ENCODE peak calls at places on chromosomes 1 and 21, in five cellular contexts. One of them, this sample, is unnamed.

GRCh38 chr1:78831731-78832360 is 174.7 kb downstream of the ADGRL4 start:
- DNase-seq in GM06990: no peak
- DNase-seq in fibroblast of lung: peak; percentile 83
- DNase-seq in sigmoid colon: no peak
- DNase-seq in epithelial cell of esophagus: peak; percentile 84
- DNase-seq in this sample: peak; percentile 81

GRCh38 chr1:7149080-7149838 is 364.0 kb downstream of the CAMTA1 start:
- DNase-seq in GM06990: no peak
- DNase-seq in fibroblast of lung: peak; percentile 27
- DNase-seq in sigmoid colon: no peak
- DNase-seq in epithelial cell of esophagus: no peak
- DNase-seq in this sample: no peak

GRCh38 chr1:188906921-188907641 is 1570.6 kb downstream of the BRINP3 start:
- DNase-seq in GM06990: no peak
- DNase-seq in fibroblast of lung: no peak
- DNase-seq in sigmoid colon: no peak
- DNase-seq in epithelial cell of esophagus: no peak
- DNase-seq in this sample: no peak

GRCh38 chr1:2821970-2822620 is 20.6 kb upstream of the TTC34 start:
- DNase-seq in GM06990: no peak
- DNase-seq in fibroblast of lung: no peak
- DNase-seq in sigmoid colon: no peak
- DNase-seq in epithelial cell of esophagus: no peak
- DNase-seq in this sample: no peak

GRCh38 chr1:65762081-65762862 is 30.4 kb upstream of the PDE4B start:
- DNase-seq in GM06990: no peak
- DNase-seq in fibroblast of lung: peak; percentile 64
- DNase-seq in sigmoid colon: no peak
- DNase-seq in epithelial cell of esophagus: peak; percentile 53
- DNase-seq in this sample: peak; percentile 68

GRCh38 chr1:6285356-6285755 is 24.5 kb upstream of the GPR153 start:
- DNase-seq in GM06990: no peak
- DNase-seq in fibroblast of lung: no peak
- DNase-seq in sigmoid colon: no peak
- DNase-seq in epithelial cell of esophagus: no peak
- DNase-seq in this sample: no peak

GRCh38 chr1:84698151-84698651 is 7.9 kb upstream of the SSX2IP start:
- DNase-seq in GM06990: no peak
- DNase-seq in fibroblast of lung: peak; percentile 95
- DNase-seq in sigmoid colon: no peak
- DNase-seq in epithelial cell of esophagus: peak; percentile 63
- DNase-seq in this sample: peak; percentile 83

GRCh38 chr1:24745711-24746582 is 700 bp downstream of the CLIC4 start:
- DNase-seq in GM06990: peak; percentile 62
- DNase-seq in fibroblast of lung: peak; percentile 85
- DNase-seq in sigmoid colon: peak; percentile 90
- DNase-seq in epithelial cell of esophagus: peak; percentile 85
- DNase-seq in this sample: no peak

GRCh38 chr1:54390655-54391054 is 15.5 kb downstream of the SSBP3 start:
- DNase-seq in GM06990: no peak
- DNase-seq in fibroblast of lung: no peak
- DNase-seq in sigmoid colon: no peak
- DNase-seq in epithelial cell of esophagus: no peak
- DNase-seq in this sample: no peak

GRCh38 chr21:42747267-42747701 is 93.9 kb downstream of the PDE9A start:
- DNase-seq in GM06990: no peak
- DNase-seq in fibroblast of lung: no peak
- DNase-seq in sigmoid colon: peak; percentile 59
- DNase-seq in epithelial cell of esophagus: no peak
- DNase-seq in this sample: no peak

GRCh38 chr1:58649555-58649954 is 50.3 kb downstream of the MYSM1 start:
- DNase-seq in GM06990: no peak
- DNase-seq in fibroblast of lung: no peak
- DNase-seq in sigmoid colon: no peak
- DNase-seq in epithelial cell of esophagus: peak; percentile 18
- DNase-seq in this sample: no peak

GRCh38 chr1:149906561-149906960 is 7.2 kb downstream of the BOLA1 start:
- DNase-seq in GM06990: no peak
- DNase-seq in fibroblast of lung: no peak
- DNase-seq in sigmoid colon: peak; percentile 28
- DNase-seq in epithelial cell of esophagus: no peak
- DNase-seq in this sample: no peak

GRCh38 chr1:225467193-225468020 is 39.6 kb upstream of the LBR start:
- DNase-seq in GM06990: peak; percentile 84
- DNase-seq in fibroblast of lung: no peak
- DNase-seq in sigmoid colon: peak; percentile 87
- DNase-seq in epithelial cell of esophagus: no peak
- DNase-seq in this sample: no peak

GRCh38 chr1:202852163-202852904 is 36.6 kb downstream of the RABIF start:
- DNase-seq in GM06990: no peak
- DNase-seq in fibroblast of lung: peak; percentile 51
- DNase-seq in sigmoid colon: no peak
- DNase-seq in epithelial cell of esophagus: peak; percentile 83
- DNase-seq in this sample: peak; percentile 16

GRCh38 chr1:163401211-163401610 is 79.5 kb downstream of the NUF2 start:
- DNase-seq in GM06990: no peak
- DNase-seq in fibroblast of lung: no peak
- DNase-seq in sigmoid colon: no peak
- DNase-seq in epithelial cell of esophagus: peak; percentile 29
- DNase-seq in this sample: no peak

GRCh38 chr1:29736582-29737188 is 500.4 kb downstream of the PTPRU start:
- DNase-seq in GM06990: no peak
- DNase-seq in fibroblast of lung: peak; percentile 65
- DNase-seq in sigmoid colon: no peak
- DNase-seq in epithelial cell of esophagus: peak; percentile 72
- DNase-seq in this sample: peak; percentile 5

GRCh38 chr1:59043796-59044195 is 253.1 kb upstream of the FGGY start:
- DNase-seq in GM06990: no peak
- DNase-seq in fibroblast of lung: peak; percentile 94
- DNase-seq in sigmoid colon: peak; percentile 93
- DNase-seq in epithelial cell of esophagus: peak; percentile 67
- DNase-seq in this sample: peak; percentile 88

GRCh38 chr1:6113116-6113515 is 67.0 kb downstream of the CHD5 start:
- DNase-seq in GM06990: no peak
- DNase-seq in fibroblast of lung: no peak
- DNase-seq in sigmoid colon: no peak
- DNase-seq in epithelial cell of esophagus: no peak
- DNase-seq in this sample: no peak

GRCh38 chr1:50976890-50977574 is 7.0 kb downstream of the CDKN2C start:
- DNase-seq in GM06990: peak; percentile 74
- DNase-seq in fibroblast of lung: peak; percentile 51
- DNase-seq in sigmoid colon: no peak
- DNase-seq in epithelial cell of esophagus: no peak
- DNase-seq in this sample: no peak

GRCh38 chr21:27269646-27270045 is 302.8 kb upstream of the ADAMTS5 start:
- DNase-seq in GM06990: no peak
- DNase-seq in fibroblast of lung: peak; percentile 92
- DNase-seq in sigmoid colon: no peak
- DNase-seq in epithelial cell of esophagus: peak; percentile 88
- DNase-seq in this sample: peak; percentile 78

GRCh38 chr1:16607433-16607851 is 5.9 kb downstream of the NBPF1 start:
- DNase-seq in GM06990: no peak
- DNase-seq in fibroblast of lung: no peak
- DNase-seq in sigmoid colon: peak; percentile 67
- DNase-seq in epithelial cell of esophagus: no peak
- DNase-seq in this sample: no peak

GRCh38 chr1:116254001-116254400 is 119.0 kb upstream of the ATP1A1 start:
- DNase-seq in GM06990: no peak
- DNase-seq in fibroblast of lung: no peak
- DNase-seq in sigmoid colon: no peak
- DNase-seq in epithelial cell of esophagus: no peak
- DNase-seq in this sample: no peak

GRCh38 chr1:53593758-53594380 is 134.7 kb downstream of the DMRTB1 start:
- DNase-seq in GM06990: no peak
- DNase-seq in fibroblast of lung: peak; percentile 27
- DNase-seq in sigmoid colon: peak; percentile 60
- DNase-seq in epithelial cell of esophagus: peak; percentile 50
- DNase-seq in this sample: no peak

GRCh38 chr1:234089396-234089795 is 184.9 kb downstream of the SLC35F3 start:
- DNase-seq in GM06990: no peak
- DNase-seq in fibroblast of lung: no peak
- DNase-seq in sigmoid colon: no peak
- DNase-seq in epithelial cell of esophagus: no peak
- DNase-seq in this sample: no peak

GRCh38 chr1:57066980-57067615 is 101.3 kb upstream of the C8B start:
- DNase-seq in GM06990: no peak
- DNase-seq in fibroblast of lung: no peak
- DNase-seq in sigmoid colon: no peak
- DNase-seq in epithelial cell of esophagus: no peak
- DNase-seq in this sample: no peak

GRCh38 chr1:55848906-55849305 is 633.7 kb upstream of the USP24 start:
- DNase-seq in GM06990: no peak
- DNase-seq in fibroblast of lung: peak; percentile 66
- DNase-seq in sigmoid colon: no peak
- DNase-seq in epithelial cell of esophagus: peak; percentile 39
- DNase-seq in this sample: no peak

GRCh38 chr1:153922076-153922837 is 515 bp downstream of the GATAD2B start:
- DNase-seq in GM06990: no peak
- DNase-seq in fibroblast of lung: no peak
- DNase-seq in sigmoid colon: no peak
- DNase-seq in epithelial cell of esophagus: peak; percentile 32
- DNase-seq in this sample: no peak

GRCh38 chr1:184621262-184621661 is 133.4 kb downstream of the EDEM3 start:
- DNase-seq in GM06990: no peak
- DNase-seq in fibroblast of lung: peak; percentile 98
- DNase-seq in sigmoid colon: peak; percentile 78
- DNase-seq in epithelial cell of esophagus: no peak
- DNase-seq in this sample: no peak

GRCh38 chr1:65011983-65012382 is 45.6 kb upstream of the JAK1 start:
- DNase-seq in GM06990: no peak
- DNase-seq in fibroblast of lung: no peak
- DNase-seq in sigmoid colon: no peak
- DNase-seq in epithelial cell of esophagus: no peak
- DNase-seq in this sample: no peak

GRCh38 chr1:30274176-30274936 is 449.0 kb downstream of the MATN1 start:
- DNase-seq in GM06990: no peak
- DNase-seq in fibroblast of lung: no peak
- DNase-seq in sigmoid colon: no peak
- DNase-seq in epithelial cell of esophagus: no peak
- DNase-seq in this sample: no peak

GRCh38 chr1:228407118-228408040 is 744 bp upstream of the TRIM11 start:
- DNase-seq in GM06990: no peak
- DNase-seq in fibroblast of lung: no peak
- DNase-seq in sigmoid colon: no peak
- DNase-seq in epithelial cell of esophagus: no peak
- DNase-seq in this sample: no peak

GRCh38 chr1:228405979-228406265 is 713 bp downstream of the TRIM11 start:
- DNase-seq in GM06990: no peak
- DNase-seq in fibroblast of lung: no peak
- DNase-seq in sigmoid colon: no peak
- DNase-seq in epithelial cell of esophagus: no peak
- DNase-seq in this sample: no peak

GRCh38 chr1:228410015-228410414 is 3.4 kb upstream of the TRIM11 start:
- DNase-seq in GM06990: no peak
- DNase-seq in fibroblast of lung: peak; percentile 62
- DNase-seq in sigmoid colon: no peak
- DNase-seq in epithelial cell of esophagus: peak; percentile 66
- DNase-seq in this sample: no peak

GRCh38 chr1:228408869-228409805 is 2.5 kb upstream of the TRIM11 start:
- DNase-seq in GM06990: no peak
- DNase-seq in fibroblast of lung: no peak
- DNase-seq in sigmoid colon: no peak
- DNase-seq in epithelial cell of esophagus: no peak
- DNase-seq in this sample: no peak

GRCh38 chr1:228408041-228408868 is 1.6 kb upstream of the TRIM11 start:
- DNase-seq in GM06990: no peak
- DNase-seq in fibroblast of lung: no peak
- DNase-seq in sigmoid colon: no peak
- DNase-seq in epithelial cell of esophagus: no peak
- DNase-seq in this sample: no peak
- H3K4me3 ChIP-seq in GM06990: no peak overlapping the region
- H3K4me3 ChIP-seq in fibroblast of lung: peak overlapping the region; percentile 86
- H3K4me3 ChIP-seq in sigmoid colon: no peak overlapping the region
- H3K4me3 ChIP-seq in epithelial cell of esophagus: no peak overlapping the region
- H3K4me3 ChIP-seq in this sample: peak overlapping the region; percentile 64

DNA sequence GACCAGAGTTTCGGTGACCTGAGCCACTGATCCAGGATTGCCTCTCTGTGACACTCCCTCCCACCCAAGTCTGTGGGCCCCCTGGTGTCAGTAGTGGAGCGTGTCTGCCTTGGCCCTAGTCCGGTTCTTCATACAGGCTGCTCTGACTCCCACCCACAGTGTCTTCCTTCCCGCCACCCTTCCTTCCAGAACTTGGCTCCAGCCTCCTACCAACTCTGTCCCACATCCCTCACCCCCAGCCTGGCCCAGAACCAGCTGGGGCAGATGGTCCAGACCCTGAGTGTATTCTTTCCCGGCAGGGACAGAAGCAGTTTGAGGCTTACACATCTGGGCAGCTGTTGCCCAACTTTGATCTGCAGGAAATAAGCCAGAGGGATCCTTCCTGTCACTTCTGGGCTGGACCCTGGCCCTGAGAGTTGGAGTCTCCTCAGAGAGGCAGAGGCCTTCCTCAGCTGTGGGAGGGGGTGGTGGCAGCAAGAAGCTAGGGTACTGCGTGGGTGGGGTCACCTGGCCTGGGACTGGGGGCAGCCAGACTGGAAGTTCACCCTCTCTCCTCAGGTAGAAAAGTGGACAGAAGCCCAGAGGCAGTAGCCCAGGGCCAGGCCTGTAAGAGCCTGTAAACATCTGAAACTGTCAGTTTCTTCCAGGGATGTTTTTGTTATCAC is 43.1 kb upstream of the EPS8L3 start:
- DNase-seq in GM06990: no peak
- DNase-seq in fibroblast of lung: peak; percentile 54
- DNase-seq in sigmoid colon: no peak
- DNase-seq in epithelial cell of esophagus: no peak
- DNase-seq in this sample: no peak
- TF ChIP-seq CTCF in GM06990: no peak
- TF ChIP-seq CTCF in fibroblast of lung: peak; percentile 15
- TF ChIP-seq CTCF in sigmoid colon: no peak
- TF ChIP-seq CTCF in epithelial cell of esophagus: no peak
- TF ChIP-seq CTCF in this sample: no peak

DNA sequence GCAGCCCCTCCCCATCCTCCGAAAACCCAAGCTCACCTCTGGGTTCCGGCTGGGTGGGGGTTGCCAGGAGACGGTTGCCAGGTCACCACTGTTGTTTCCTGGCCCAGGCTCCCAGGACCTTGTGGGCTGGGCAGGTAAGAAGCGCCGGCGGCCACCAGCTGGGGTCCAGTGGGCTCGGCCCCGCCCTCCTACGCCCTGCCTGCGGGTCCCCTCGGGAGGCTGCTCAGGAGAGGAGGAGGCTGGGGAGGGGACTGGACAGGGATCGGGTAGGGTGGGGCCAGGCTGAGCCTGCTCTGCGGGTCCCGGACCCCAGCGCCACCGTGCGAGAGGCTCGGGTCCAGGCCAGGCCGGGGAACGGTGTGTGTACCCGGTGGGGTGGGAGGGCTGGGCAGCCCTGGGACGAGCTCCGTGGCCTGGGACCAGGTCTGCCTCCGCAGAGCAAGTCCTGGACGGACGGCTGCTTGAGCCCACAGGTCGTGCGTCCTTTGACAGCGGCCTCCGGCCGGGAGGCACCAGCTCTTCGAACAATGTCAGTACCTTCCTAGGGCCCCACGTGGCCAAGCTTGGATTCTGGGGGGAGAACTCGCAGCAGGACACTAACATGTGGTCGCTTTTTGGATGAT is at the start of gene TTLL10:
- DNase-seq in GM06990: peak; percentile 45
- DNase-seq in fibroblast of lung: no peak
- DNase-seq in sigmoid colon: no peak
- DNase-seq in epithelial cell of esophagus: no peak
- DNase-seq in this sample: no peak
- H3K4me3 ChIP-seq in GM06990: no peak within 1 kb of the TSS
- H3K4me3 ChIP-seq in fibroblast of lung: no peak within 1 kb of the TSS
- H3K4me3 ChIP-seq in sigmoid colon: no peak within 1 kb of the TSS
- H3K4me3 ChIP-seq in epithelial cell of esophagus: no peak within 1 kb of the TSS
- H3K4me3 ChIP-seq in this sample: no peak within 1 kb of the TSS

GRCh38 chr1:10437052-10437451 is 6.8 kb downstream of the CENPS start:
- DNase-seq in GM06990: no peak
- DNase-seq in fibroblast of lung: no peak
- DNase-seq in sigmoid colon: no peak
- DNase-seq in epithelial cell of esophagus: no peak
- DNase-seq in this sample: no peak
- TF ChIP-seq CTCF in GM06990: no peak
- TF ChIP-seq CTCF in fibroblast of lung: no peak
- TF ChIP-seq CTCF in sigmoid colon: no peak
- TF ChIP-seq CTCF in epithelial cell of esophagus: no peak
- TF ChIP-seq CTCF in this sample: no peak

This sample was measured in AG09309.